ENCODE peak calls at places on chromosomes 12 and 14, in four cellular contexts. W, E, O and P are unnamed samples.

GRCh38 chr14:104563191-104563741 is 16.3 kb upstream of the C14orf180 start:
- DNase-seq in W (no peak), E (no peak), O (no peak), P (no peak)

GRCh38 chr14:70448633-70449032 is 3.3 kb upstream of the ADAM21 start:
- DNase-seq in W (no peak), E (no peak), O (no peak), P (no peak)

GRCh38 chr12:100539209-100539608 is 34.3 kb upstream of the GAS2L3 start:
- DNase-seq in W (no peak), E (no peak), O (no peak), P (no peak)

GRCh38 chr14:60217713-60218112 is 31.3 kb upstream of the PPM1A start:
- DNase-seq in W (no peak), E (no peak), O (no peak), P (no peak)

GRCh38 chr12:132159555-132160003 is 15.3 kb downstream of the NOC4L start:
- DNase-seq in W (no peak), E (no peak), O (no peak), P (peak)

GRCh38 chr12:12735301-12735700 is 18.1 kb downstream of the CDKN1B start:
- DNase-seq in W (no peak), E (no peak), O (no peak), P (no peak)

GRCh38 chr14:70896981-70897380 is 10.3 kb upstream of the PCNX1 start:
- DNase-seq in W (no peak), E (no peak), O (no peak), P (no peak)

GRCh38 chr12:130708648-130709047 is 7.5 kb downstream of the RIMBP2 start:
- DNase-seq in W (no peak), E (no peak), O (no peak), P (no peak)

GRCh38 chr12:63318313-63318712 is 167.3 kb upstream of the AVPR1A start:
- DNase-seq in W (no peak), E (no peak), O (no peak), P (no peak)

GRCh38 chr12:50003595-50003994 is 21.7 kb downstream of the RACGAP1 start:
- DNase-seq in W (no peak), E (no peak), O (no peak), P (no peak)

GRCh38 chr12:5022465-5023061 is 21.1 kb upstream of the KCNA5 start:
- DNase-seq in W (no peak), E (peak), O (peak), P (peak)

GRCh38 chr12:108815875-108816594 is 41.3 kb downstream of the SSH1 start:
- DNase-seq in W (no peak), E (no peak), O (no peak), P (peak)

GRCh38 chr14:50362791-50363733 is 33.6 kb downstream of the CDKL1 start:
- DNase-seq in W (no peak), E (peak), O (no peak), P (peak)

GRCh38 chr12:124321040-124321481 is 26.2 kb downstream of the RFLNA start:
- DNase-seq in W (peak), E (peak), O (peak), P (peak)

GRCh38 chr14:70027785-70028428 is 148.7 kb downstream of the SMOC1 start:
- DNase-seq in W (peak), E (peak), O (peak), P (peak)

GRCh38 chr12:71938728-71939385 is at the start of gene TPH2:
- DNase-seq in W (no peak), E (no peak), O (no peak), P (no peak)

GRCh38 chr12:59444932-59445331 is 150.9 kb upstream of the SLC16A7 start:
- DNase-seq in W (no peak), E (no peak), O (no peak), P (no peak)

GRCh38 chr14:67510121-67510520 is 21.6 kb upstream of the TMEM229B start:
- DNase-seq in W (no peak), E (no peak), O (no peak), P (no peak)

GRCh38 chr14:90924618-90925345 is 108.6 kb upstream of the TTC7B start:
- DNase-seq in W (no peak), E (no peak), O (no peak), P (no peak)

GRCh38 chr12:132065609-132066344 is 78.3 kb downstream of the DDX51 start:
- DNase-seq in W (no peak), E (no peak), O (no peak), P (no peak)

GRCh38 chr14:105877645-105878044 is 351.3 kb downstream of the TMEM121 start:
- DNase-seq in W (no peak), E (peak), O (no peak), P (peak)

GRCh38 chr12:104303538-104304151 is at the start of gene EID3:
- DNase-seq in W (peak), E (peak), O (peak), P (peak)

GRCh38 chr14:54722791-54723432 is 156.0 kb downstream of the SAMD4A start:
- DNase-seq in W (no peak), E (no peak), O (no peak), P (no peak)

GRCh38 chr12:113056631-113057488 is at the start of gene DTX1:
- DNase-seq in W (no peak), E (peak), O (no peak), P (peak)

GRCh38 chr14:65658202-65658601 is 245.7 kb downstream of the FUT8 start:
- DNase-seq in W (no peak), E (no peak), O (no peak), P (no peak)

GRCh38 chr12:58532855-58533608 is 387.3 kb downstream of the LRIG3 start:
- DNase-seq in W (no peak), E (no peak), O (no peak), P (no peak)

GRCh38 chr12:6925543-6926279 is 2.0 kb upstream of the ATN1 start:
- DNase-seq in W (peak), E (no peak), O (peak), P (peak)
- TF ChIP-seq POLR2A in W (no peak), E (peak), O (peak), P (no peak)

DNA sequence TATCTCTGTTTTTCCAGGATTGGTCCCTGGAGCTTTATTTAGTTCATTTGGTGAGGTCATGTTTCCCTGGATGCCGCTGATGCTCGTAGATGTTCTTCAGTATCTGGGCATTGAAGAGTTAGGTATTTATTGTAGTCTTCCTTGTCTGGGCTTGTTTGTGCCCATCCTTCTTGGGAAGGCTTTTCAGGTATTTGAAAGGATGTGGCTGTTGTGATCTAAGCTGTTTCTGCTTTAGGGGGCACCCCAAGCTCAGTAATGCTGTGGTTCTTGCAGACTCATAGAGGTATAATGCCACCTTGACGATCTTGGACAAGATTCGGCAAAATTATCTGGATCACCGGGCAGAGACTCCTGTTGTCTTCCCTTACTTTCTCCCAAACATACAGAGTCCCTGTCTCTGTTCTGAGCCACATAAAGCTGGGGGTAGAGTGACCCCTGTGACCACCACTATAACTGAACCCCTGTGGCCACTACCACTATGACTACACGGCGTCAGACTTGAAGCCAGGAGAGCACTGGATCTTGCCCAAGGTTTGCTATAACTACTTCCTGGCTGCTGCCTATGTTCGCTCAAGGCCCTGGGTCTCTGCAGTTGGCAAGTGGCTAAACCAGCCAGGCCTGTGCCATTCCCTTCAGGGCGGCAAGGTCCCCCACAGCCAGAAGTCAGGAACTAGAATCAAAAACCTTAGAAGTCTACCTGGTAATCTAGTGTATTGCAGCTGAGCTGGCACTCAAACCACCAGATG is 40.9 kb downstream of the FGD4 start:
- DNase-seq in W (no peak), E (no peak), O (no peak), P (no peak)
- TF ChIP-seq CTCF in W (no peak), E (no peak), O (no peak), P (no peak)

DNA sequence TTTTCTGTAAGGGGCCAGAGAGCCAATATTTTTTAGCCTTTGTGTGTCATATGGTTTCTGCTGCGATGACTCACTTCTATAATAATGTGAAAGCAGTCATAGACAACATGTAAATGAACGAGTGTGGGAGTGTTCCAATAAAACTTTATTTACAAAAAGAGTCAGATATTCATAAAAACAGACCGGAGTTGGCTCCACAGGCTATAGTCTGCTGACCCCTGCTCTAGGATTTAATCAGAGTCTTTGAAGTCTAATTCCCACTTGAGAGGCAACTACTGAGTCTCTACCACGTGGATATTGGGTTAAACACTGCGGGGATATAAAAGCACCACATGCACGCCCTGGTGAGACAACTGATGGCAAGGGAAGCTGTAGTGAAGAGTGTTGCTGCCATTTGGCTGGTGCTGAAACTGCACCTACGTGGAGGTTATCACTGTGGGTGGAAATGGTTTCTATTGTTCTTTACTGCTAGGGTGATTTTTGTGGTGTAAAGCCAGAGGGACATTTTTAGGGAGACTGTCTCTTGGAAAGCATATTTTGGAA is 3.6 kb upstream of the NINJ2 start:
- DNase-seq in W (no peak), E (no peak), O (no peak), P (no peak)
- TF ChIP-seq POLR2A in W (no peak), E (no peak), O (no peak), P (no peak)

GRCh38 chr14:92122351-92122677 is 545 bp downstream of the CPSF2 start:
- DNase-seq in W (no peak), E (no peak), O (no peak), P (no peak)

GRCh38 chr14:92122761-92123160 is 992 bp downstream of the CPSF2 start:
- DNase-seq in W (no peak), E (no peak), O (no peak), P (no peak)

GRCh38 chr14:92121207-92121669 is 268 bp downstream of the NDUFB1 start:
- DNase-seq in W (peak), E (peak), O (peak), P (no peak)

GRCh38 chr14:92121670-92122350 is at the start of the genes CPSF2 and NDUFB1:
- DNase-seq in W (peak), E (peak), O (peak), P (peak)
- TF ChIP-seq CTCF in W (no peak), E (no peak), O (peak), P (peak)

DNA sequence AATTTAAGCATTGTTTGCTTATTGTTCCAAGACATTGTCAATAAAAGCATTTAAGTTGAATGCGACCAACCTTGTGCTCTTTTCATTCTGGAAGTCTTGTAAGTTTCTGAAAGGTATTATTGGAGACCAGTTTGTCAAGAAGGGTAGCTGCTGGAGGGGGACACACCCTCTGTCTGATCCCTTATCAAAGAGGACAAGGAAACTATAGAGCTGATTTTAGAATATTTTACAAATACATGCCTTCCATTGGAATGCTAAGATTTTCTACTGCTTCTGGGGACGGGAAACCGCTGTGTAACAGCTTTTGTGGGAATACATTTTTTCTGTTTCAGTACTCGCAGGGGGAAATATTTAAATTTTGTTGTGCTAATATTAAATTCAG is 3.5 kb downstream of the FOS start:
- DNase-seq in W (no peak), E (no peak), O (no peak), P (no peak)
- TF ChIP-seq POLR2A in W (no peak), E (peak), O (no peak), P (peak)

GRCh38 chr14:82047777-82048470 is 514.3 kb upstream of the SEL1L start:
- DNase-seq in W (no peak), E (no peak), O (no peak), P (no peak)

GRCh38 chr14:82055511-82055910 is 521.9 kb upstream of the SEL1L start:
- DNase-seq in W (no peak), E (no peak), O (no peak), P (no peak)

DNA sequence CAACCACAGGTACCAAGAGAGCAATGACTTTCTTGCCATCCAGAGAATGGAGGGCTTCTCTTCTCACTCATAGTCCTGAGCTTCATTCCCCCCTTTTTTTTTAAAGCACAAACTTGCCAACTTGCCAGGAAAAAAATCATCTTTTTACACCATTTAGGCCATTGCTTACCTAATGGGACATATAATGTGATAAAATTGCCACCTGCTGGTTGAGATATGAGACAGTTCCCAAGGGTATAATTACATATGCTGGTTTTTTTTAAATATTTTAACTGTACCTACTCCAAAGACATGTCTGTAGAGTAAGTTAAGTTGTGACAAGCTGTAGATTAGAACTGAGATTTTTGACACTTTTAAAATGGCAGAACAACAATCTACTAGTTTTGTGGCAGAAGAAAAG is 519.1 kb upstream of the SEL1L start:
- DNase-seq in W (no peak), E (no peak), O (no peak), P (no peak)
- TF ChIP-seq CTCF in W (no peak), E (no peak), O (no peak), P (no peak)